ENCODE peak calls at places on chromosomes 7 and 10, in nine cellular contexts. One of them, this sample, is unnamed.

GRCh38 chr10:12768156-12768731 is 233.3 kb downstream of the CCDC3 start:
- DNase-seq in B cell: no peak
- DNase-seq in uterus: no peak
- DNase-seq in choroid plexus epithelial cell: peak; percentile 62
- DNase-seq in endodermal cell: peak; percentile 80
- DNase-seq in astrocyte: peak; percentile 70
- DNase-seq in cardiac fibroblast: peak; percentile 24
- DNase-seq in Panc1: peak; percentile 2
- DNase-seq in fibroblast of the aortic adventitia: peak; percentile 16
- DNase-seq in this sample: no peak

GRCh38 chr7:49643321-49643720 is 130.1 kb upstream of the VWC2 start:
- DNase-seq in B cell: no peak
- DNase-seq in uterus: no peak
- DNase-seq in choroid plexus epithelial cell: no peak
- DNase-seq in endodermal cell: no peak
- DNase-seq in astrocyte: no peak
- DNase-seq in cardiac fibroblast: no peak
- DNase-seq in Panc1: no peak
- DNase-seq in fibroblast of the aortic adventitia: no peak
- DNase-seq in this sample: no peak

GRCh38 chr7:45026013-45026412 is 26.0 kb downstream of the CCM2 start:
- DNase-seq in B cell: no peak
- DNase-seq in uterus: no peak
- DNase-seq in choroid plexus epithelial cell: no peak
- DNase-seq in endodermal cell: no peak
- DNase-seq in astrocyte: no peak
- DNase-seq in cardiac fibroblast: no peak
- DNase-seq in Panc1: no peak
- DNase-seq in fibroblast of the aortic adventitia: no peak
- DNase-seq in this sample: no peak

GRCh38 chr7:41275255-41275654 is 427.6 kb downstream of the INHBA start:
- DNase-seq in B cell: no peak
- DNase-seq in uterus: no peak
- DNase-seq in choroid plexus epithelial cell: no peak
- DNase-seq in endodermal cell: no peak
- DNase-seq in astrocyte: no peak
- DNase-seq in cardiac fibroblast: no peak
- DNase-seq in Panc1: no peak
- DNase-seq in fibroblast of the aortic adventitia: no peak
- DNase-seq in this sample: no peak

GRCh38 chr7:26681819-26682418 is 182.5 kb downstream of the SKAP2 start:
- DNase-seq in B cell: no peak
- DNase-seq in uterus: no peak
- DNase-seq in choroid plexus epithelial cell: peak; percentile 41
- DNase-seq in endodermal cell: no peak
- DNase-seq in astrocyte: no peak
- DNase-seq in cardiac fibroblast: peak; percentile 34
- DNase-seq in Panc1: no peak
- DNase-seq in fibroblast of the aortic adventitia: peak; percentile 39
- DNase-seq in this sample: no peak

GRCh38 chr10:132142396-132143161 is 44.2 kb upstream of the DPYSL4 start:
- DNase-seq in B cell: peak; percentile 46
- DNase-seq in uterus: peak; percentile 48
- DNase-seq in choroid plexus epithelial cell: peak; percentile 26
- DNase-seq in endodermal cell: peak; percentile 89
- DNase-seq in astrocyte: no peak
- DNase-seq in cardiac fibroblast: peak; percentile 22
- DNase-seq in Panc1: no peak
- DNase-seq in fibroblast of the aortic adventitia: no peak
- DNase-seq in this sample: no peak

GRCh38 chr10:50577681-50578350 is 45.9 kb downstream of the SGMS1 start:
- DNase-seq in B cell: no peak
- DNase-seq in uterus: no peak
- DNase-seq in choroid plexus epithelial cell: peak; percentile 70
- DNase-seq in endodermal cell: no peak
- DNase-seq in astrocyte: peak; percentile 66
- DNase-seq in cardiac fibroblast: peak; percentile 61
- DNase-seq in Panc1: no peak
- DNase-seq in fibroblast of the aortic adventitia: peak; percentile 70
- DNase-seq in this sample: no peak

GRCh38 chr10:18446205-18446604 is 205.2 kb downstream of the NSUN6 start:
- DNase-seq in B cell: no peak
- DNase-seq in uterus: no peak
- DNase-seq in choroid plexus epithelial cell: no peak
- DNase-seq in endodermal cell: no peak
- DNase-seq in astrocyte: no peak
- DNase-seq in cardiac fibroblast: no peak
- DNase-seq in Panc1: no peak
- DNase-seq in fibroblast of the aortic adventitia: no peak
- DNase-seq in this sample: no peak

GRCh38 chr10:71762324-71762723 is 11.0 kb downstream of the VSIR start:
- DNase-seq in B cell: no peak
- DNase-seq in uterus: no peak
- DNase-seq in choroid plexus epithelial cell: no peak
- DNase-seq in endodermal cell: no peak
- DNase-seq in astrocyte: no peak
- DNase-seq in cardiac fibroblast: no peak
- DNase-seq in Panc1: no peak
- DNase-seq in fibroblast of the aortic adventitia: no peak
- DNase-seq in this sample: no peak

GRCh38 chr7:46389131-46389530 is 468.1 kb upstream of the IGFBP3 start:
- DNase-seq in B cell: no peak
- DNase-seq in uterus: no peak
- DNase-seq in choroid plexus epithelial cell: no peak
- DNase-seq in endodermal cell: no peak
- DNase-seq in astrocyte: no peak
- DNase-seq in cardiac fibroblast: no peak
- DNase-seq in Panc1: no peak
- DNase-seq in fibroblast of the aortic adventitia: no peak
- DNase-seq in this sample: no peak

GRCh38 chr7:46393142-46393541 is 472.1 kb upstream of the IGFBP3 start:
- DNase-seq in B cell: no peak
- DNase-seq in uterus: peak; percentile 23
- DNase-seq in choroid plexus epithelial cell: peak; percentile 25
- DNase-seq in endodermal cell: no peak
- DNase-seq in astrocyte: no peak
- DNase-seq in cardiac fibroblast: no peak
- DNase-seq in Panc1: no peak
- DNase-seq in fibroblast of the aortic adventitia: peak; percentile 69
- DNase-seq in this sample: no peak

GRCh38 chr7:46391215-46391614 is 470.1 kb upstream of the IGFBP3 start:
- DNase-seq in B cell: no peak
- DNase-seq in uterus: peak; percentile 52
- DNase-seq in choroid plexus epithelial cell: peak; percentile 31
- DNase-seq in endodermal cell: no peak
- DNase-seq in astrocyte: no peak
- DNase-seq in cardiac fibroblast: no peak
- DNase-seq in Panc1: no peak
- DNase-seq in fibroblast of the aortic adventitia: no peak
- DNase-seq in this sample: no peak

GRCh38 chr7:46387646-46388045 is 466.6 kb upstream of the IGFBP3 start:
- DNase-seq in B cell: no peak
- DNase-seq in uterus: no peak
- DNase-seq in choroid plexus epithelial cell: peak; percentile 70
- DNase-seq in endodermal cell: no peak
- DNase-seq in astrocyte: peak; percentile 65
- DNase-seq in cardiac fibroblast: peak; percentile 88
- DNase-seq in Panc1: no peak
- DNase-seq in fibroblast of the aortic adventitia: peak; percentile 66
- DNase-seq in this sample: no peak

DNA sequence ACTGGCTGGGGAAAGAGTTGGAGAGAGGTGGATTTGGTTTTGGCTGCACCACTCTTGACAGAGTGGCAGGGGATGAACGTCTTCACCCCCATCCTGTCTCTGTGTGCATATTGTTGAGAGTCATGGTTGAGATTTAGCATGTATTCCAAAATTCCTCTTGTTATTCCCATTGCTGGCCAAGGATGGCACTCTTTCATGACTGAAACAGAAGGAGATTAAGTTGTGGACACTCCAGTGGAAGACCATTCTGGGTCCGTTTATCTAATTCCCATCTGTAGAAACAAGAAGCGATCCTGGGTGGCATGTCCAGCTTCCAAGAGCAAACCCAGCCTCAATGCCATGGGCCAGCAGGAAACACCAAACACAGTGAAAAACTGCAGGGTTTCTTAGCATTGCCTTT is 469.0 kb upstream of the IGFBP3 start:
- DNase-seq in B cell: no peak
- DNase-seq in uterus: no peak
- DNase-seq in choroid plexus epithelial cell: peak; percentile 30
- DNase-seq in endodermal cell: no peak
- DNase-seq in astrocyte: no peak
- DNase-seq in cardiac fibroblast: peak; percentile 6
- DNase-seq in Panc1: no peak
- DNase-seq in fibroblast of the aortic adventitia: no peak
- DNase-seq in this sample: no peak
- TF ChIP-seq CTCF in B cell: no peak
- TF ChIP-seq CTCF in uterus: no peak
- TF ChIP-seq CTCF in choroid plexus epithelial cell: peak; percentile 30
- TF ChIP-seq CTCF in endodermal cell: peak; percentile 21
- TF ChIP-seq CTCF in astrocyte: peak; percentile 15
- TF ChIP-seq CTCF in cardiac fibroblast: no peak
- TF ChIP-seq CTCF in Panc1: peak; percentile 12
- TF ChIP-seq CTCF in fibroblast of the aortic adventitia: no peak
- TF ChIP-seq CTCF in this sample: no peak

DNA sequence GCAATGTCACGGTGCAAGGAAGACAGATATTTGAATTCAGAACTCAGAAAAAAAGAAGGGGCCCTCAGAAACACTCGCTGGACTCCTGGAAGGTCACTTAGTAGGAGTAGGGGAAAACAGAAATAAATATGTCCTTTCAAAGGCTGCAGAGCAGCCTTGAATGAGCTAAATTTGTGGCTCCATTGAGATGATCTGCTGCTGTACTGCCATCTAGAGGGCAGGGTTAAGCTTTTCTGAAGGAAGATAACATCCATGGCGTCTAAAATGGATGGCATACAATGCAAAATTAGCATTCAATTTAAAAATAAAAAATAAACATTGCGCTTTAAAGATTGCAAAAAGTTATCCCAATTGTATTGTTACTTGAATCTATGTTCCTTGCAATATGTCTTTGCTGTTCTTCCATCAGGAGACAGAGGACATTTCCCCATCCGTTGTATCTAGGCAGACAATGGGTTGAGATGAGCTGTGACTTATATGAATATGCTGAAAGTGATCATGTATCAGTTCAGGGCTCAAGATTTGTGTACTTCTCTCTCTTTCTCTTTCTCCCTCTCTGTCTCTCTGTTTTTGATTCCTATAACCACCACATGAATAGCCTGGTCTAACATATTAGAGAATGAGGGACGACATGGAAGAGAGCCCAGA is 642.2 kb downstream of the SH2D4B start:
- DNase-seq in B cell: no peak
- DNase-seq in uterus: no peak
- DNase-seq in choroid plexus epithelial cell: peak; percentile 1
- DNase-seq in endodermal cell: peak; percentile 58
- DNase-seq in astrocyte: no peak
- DNase-seq in cardiac fibroblast: peak; percentile 20
- DNase-seq in Panc1: no peak
- DNase-seq in fibroblast of the aortic adventitia: no peak
- DNase-seq in this sample: no peak
- TF ChIP-seq CTCF in B cell: no peak
- TF ChIP-seq CTCF in uterus: no peak
- TF ChIP-seq CTCF in choroid plexus epithelial cell: peak; percentile 20
- TF ChIP-seq CTCF in endodermal cell: peak; percentile 77
- TF ChIP-seq CTCF in astrocyte: peak; percentile 14
- TF ChIP-seq CTCF in cardiac fibroblast: peak; percentile 31
- TF ChIP-seq CTCF in Panc1: peak; percentile 45
- TF ChIP-seq CTCF in fibroblast of the aortic adventitia: no peak
- TF ChIP-seq CTCF in this sample: no peak

DNA sequence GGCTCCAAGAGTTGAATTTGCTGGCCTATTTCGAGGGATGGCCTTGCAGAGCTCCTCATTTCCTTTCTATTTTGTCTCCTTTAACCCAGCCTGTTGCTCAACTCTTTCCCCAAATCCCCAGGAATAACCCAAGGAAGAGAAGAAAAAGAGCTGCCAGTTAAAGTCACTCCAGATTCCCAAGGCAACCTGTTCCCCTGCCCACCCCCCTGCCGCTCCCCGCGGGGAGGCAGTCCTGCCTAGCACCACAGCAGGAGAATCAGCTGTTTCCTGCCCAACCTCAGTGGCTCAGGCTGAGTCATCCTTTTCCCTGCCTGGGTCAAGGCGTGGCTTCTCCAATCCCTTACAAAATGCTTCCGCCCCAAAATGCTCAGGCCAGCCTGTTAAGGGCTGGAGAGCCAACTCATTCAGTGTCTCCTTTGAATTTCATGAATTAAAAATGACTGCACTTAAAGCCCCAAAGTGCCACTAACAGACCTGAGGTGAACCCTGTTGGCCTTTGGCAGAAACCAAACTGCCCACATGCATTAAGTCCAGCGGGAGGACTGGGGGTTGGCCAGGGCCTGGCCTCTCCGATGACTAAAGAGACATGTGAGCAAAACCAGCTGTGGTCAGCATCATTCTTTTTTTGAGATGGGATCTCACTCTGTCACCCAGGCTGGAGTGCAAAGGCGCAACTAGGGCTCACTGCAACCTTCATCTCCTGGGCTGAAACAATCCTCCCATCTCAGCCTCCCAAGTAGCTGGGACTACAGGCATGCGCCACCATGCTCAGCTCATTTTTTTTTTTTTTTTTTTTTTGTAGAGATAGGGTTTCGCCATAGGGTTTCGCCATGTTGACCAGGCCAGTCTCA is 83.2 kb upstream of the KIF5B start:
- DNase-seq in B cell: no peak
- DNase-seq in uterus: peak; percentile 75
- DNase-seq in choroid plexus epithelial cell: peak; percentile 97
- DNase-seq in endodermal cell: peak; percentile 97
- DNase-seq in astrocyte: peak; percentile 94
- DNase-seq in cardiac fibroblast: peak; percentile 97
- DNase-seq in Panc1: peak; percentile 27
- DNase-seq in fibroblast of the aortic adventitia: peak; percentile 95
- DNase-seq in this sample: peak; percentile 84
- TF ChIP-seq CTCF in B cell: no peak
- TF ChIP-seq CTCF in uterus: no peak
- TF ChIP-seq CTCF in choroid plexus epithelial cell: no peak
- TF ChIP-seq CTCF in endodermal cell: no peak
- TF ChIP-seq CTCF in astrocyte: no peak
- TF ChIP-seq CTCF in cardiac fibroblast: peak; percentile 9
- TF ChIP-seq CTCF in Panc1: no peak
- TF ChIP-seq CTCF in fibroblast of the aortic adventitia: peak; percentile 25
- TF ChIP-seq CTCF in this sample: peak; percentile 28

DNA sequence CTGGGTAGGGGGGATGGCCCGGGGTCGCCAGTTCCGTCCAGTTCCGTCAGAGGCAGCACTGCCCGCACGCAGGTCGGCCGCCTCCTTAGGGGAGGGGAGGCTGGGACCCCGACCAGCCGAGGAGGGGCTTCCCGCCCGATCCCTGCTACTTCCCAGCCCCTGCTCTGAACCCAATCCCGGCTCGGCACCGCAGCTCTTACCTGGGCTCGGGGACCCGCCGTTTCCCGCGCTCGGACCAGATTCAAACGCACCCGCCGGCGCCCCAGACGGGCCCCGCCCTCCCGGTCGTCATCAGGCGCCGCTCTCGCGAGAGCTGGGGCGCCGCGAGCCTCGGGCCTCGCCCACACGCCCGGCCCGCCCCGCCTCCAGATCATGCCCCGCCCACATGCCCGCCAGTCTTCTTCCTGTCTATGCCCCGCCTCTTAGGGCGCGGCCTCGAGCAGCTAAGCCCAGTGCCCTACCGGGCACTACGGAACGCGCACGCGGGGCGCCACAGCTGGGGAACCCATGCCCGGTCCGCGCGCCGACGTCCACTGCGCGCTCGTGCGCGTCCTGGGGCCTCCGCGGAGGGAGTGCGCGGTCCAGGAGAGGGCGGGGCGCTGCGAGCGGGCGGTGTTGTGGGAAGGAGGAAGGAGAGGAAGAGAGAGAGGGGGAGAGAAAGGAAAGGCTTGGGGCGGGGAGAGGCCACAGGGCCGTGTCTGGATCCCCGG is at the start of gene NCAPG2:
- DNase-seq in B cell: peak; percentile 97
- DNase-seq in uterus: peak; percentile 98
- DNase-seq in choroid plexus epithelial cell: peak; percentile 98
- DNase-seq in endodermal cell: peak; percentile 99
- DNase-seq in astrocyte: peak; percentile 90
- DNase-seq in cardiac fibroblast: peak; percentile 98
- DNase-seq in Panc1: peak; percentile 83
- DNase-seq in fibroblast of the aortic adventitia: peak; percentile 96
- DNase-seq in this sample: peak; percentile 97
- TF ChIP-seq CTCF in B cell: peak; percentile 28
- TF ChIP-seq CTCF in uterus: peak; percentile 38
- TF ChIP-seq CTCF in choroid plexus epithelial cell: peak; percentile 10
- TF ChIP-seq CTCF in endodermal cell: peak; percentile 37
- TF ChIP-seq CTCF in astrocyte: no peak
- TF ChIP-seq CTCF in cardiac fibroblast: peak; percentile 18
- TF ChIP-seq CTCF in Panc1: no peak
- TF ChIP-seq CTCF in fibroblast of the aortic adventitia: peak; percentile 41
- TF ChIP-seq CTCF in this sample: no peak